ENCODE peak calls at places on chromosome 20, in four cellular contexts. D, Q, R and N are unnamed samples.

GRCh38 chr20:4029505-4030467 is 14.4 kb upstream of the RNF24 start:
- DNase-seq in D (no peak), Q (no peak), R (no peak), N (no peak)

GRCh38 chr20:49690899-49691620 is 22.6 kb downstream of the B4GALT5 start:
- DNase-seq in D (no peak), Q (no peak), R (no peak), N (no peak)

GRCh38 chr20:18719426-18719825 is 94.2 kb upstream of the SCP2D1 start:
- DNase-seq in D (no peak), Q (no peak), R (no peak), N (no peak)

GRCh38 chr20:62392621-62393164 is 5.8 kb downstream of the RPS21 start:
- DNase-seq in D (no peak), Q (no peak), R (no peak), N (no peak)

GRCh38 chr20:62642666-62643520 is 590 bp downstream of the SLCO4A1 start:
- DNase-seq in D (peak), Q (peak), R (peak), N (peak)

GRCh38 chr20:52105045-52105572 is 86.5 kb downstream of the ZFP64 start:
- DNase-seq in D (no peak), Q (peak), R (peak), N (peak)

GRCh38 chr20:57390604-57391438 is at the start of gene RBM38:
- DNase-seq in D (peak), Q (peak), R (peak), N (peak)

GRCh38 chr20:1844723-1845523 is 50.3 kb upstream of the SIRPA start:
- DNase-seq in D (peak), Q (peak), R (no peak), N (peak)

GRCh38 chr20:18906046-18906445 is 92.5 kb downstream of the SCP2D1 start:
- DNase-seq in D (no peak), Q (no peak), R (no peak), N (no peak)

GRCh38 chr20:20318318-20319161 is 49.4 kb upstream of the INSM1 start:
- DNase-seq in D (no peak), Q (no peak), R (no peak), N (no peak)

GRCh38 chr20:25399038-25399430 is 8.4 kb upstream of the ABHD12 start:
- DNase-seq in D (no peak), Q (peak), R (no peak), N (no peak)
- TF ChIP-seq TAF1 in D (no peak), Q (no peak), R (no peak), N (no peak)

DNA sequence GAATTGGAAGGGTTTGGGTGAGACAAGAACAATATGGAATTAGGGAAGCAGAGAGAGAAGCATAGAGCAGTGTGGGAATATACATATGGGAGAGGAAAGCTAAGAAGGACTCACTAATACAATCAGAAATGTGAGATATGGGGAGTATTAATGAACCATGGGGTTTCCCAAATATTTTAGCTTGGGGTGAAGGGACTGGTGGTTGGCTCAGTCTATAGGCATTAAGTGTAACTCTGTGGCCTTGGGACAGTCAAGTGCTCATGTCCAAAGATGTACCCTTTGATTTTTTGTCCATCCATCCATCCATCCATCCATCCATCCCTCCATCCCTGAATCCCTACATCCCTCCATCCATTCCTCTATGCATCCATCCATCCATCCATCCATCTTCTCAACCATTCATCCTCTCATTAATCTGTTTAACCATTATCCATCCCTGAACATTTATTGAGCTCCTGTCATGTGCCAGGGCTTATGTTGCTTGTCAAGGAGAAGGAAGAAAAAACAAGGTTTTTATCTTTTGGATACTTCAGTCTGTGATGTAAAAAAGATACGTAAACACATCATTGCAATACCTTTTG is 263.4 kb upstream of the CHD6 start:
- DNase-seq in D (no peak), Q (no peak), R (no peak), N (no peak)
- TF ChIP-seq POLR2AphosphoS5 in D (no peak), Q (no peak), R (no peak), N (no peak)

DNA sequence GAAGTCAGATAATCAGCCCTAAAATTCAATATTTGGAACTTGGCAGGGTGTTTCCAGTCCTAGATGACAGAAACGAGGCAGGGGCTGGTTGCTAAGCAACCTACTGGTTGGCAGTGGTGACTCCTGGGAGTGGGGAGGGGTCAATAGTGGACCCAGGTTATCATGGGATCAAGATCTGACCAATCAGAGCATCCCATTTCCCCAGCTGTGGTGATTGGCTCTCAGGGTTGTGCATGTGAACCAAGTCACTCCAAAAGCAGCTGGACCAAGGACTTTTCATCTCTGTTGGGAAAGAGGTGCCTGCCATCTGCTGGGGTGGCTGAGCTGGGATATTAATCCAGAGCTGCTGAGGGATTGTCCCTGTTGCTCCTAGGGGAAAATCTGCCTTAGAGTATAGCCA is 253.4 kb downstream of the PREX1 start:
- DNase-seq in D (no peak), Q (peak), R (no peak), N (no peak)
- TF ChIP-seq TAF1 in D (no peak), Q (no peak), R (no peak), N (no peak)

DNA sequence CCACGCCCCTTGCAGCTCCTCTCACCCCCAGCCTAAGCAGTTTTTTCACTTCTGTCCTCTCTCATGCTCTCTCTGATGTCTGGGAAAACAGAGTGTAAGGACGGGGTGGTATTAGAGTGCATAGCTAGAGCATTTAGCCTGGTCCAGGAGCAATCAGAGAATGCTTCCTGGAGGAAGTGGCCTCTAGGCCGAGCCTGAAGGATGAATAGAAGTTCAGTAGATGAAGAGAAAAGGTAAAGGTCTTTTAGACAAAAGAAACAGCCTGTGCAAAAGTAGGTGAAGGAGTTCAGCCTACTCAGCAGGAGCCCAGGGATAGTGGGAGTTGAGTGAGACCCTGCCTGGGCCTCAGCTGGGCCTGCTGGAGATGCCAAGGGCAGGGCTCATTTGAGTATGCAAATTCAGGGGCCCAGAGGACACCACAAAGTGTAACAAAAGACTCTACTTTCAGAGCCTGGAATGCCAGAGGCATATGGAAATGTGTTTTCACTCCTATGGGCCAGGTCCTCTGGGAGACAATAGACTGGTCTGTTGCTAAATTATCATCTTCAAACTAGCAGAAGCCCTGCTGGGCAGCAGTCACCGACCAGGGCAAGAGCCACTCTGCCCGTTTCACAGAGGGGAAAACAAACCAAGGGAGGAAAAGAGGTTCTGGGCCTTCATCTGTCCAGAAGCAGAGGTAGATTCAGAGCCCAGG is 19.7 kb upstream of the TM9SF4 start:
- DNase-seq in D (no peak), Q (no peak), R (no peak), N (no peak)
- TF ChIP-seq POLR2AphosphoS5 in D (no peak), Q (no peak), R (no peak), N (no peak)

GRCh38 chr20:40050596-40050995 is 638.4 kb downstream of the MAFB start:
- DNase-seq in D (no peak), Q (no peak), R (no peak), N (no peak)
- TF ChIP-seq TAF1 in D (no peak), Q (no peak), R (no peak), N (no peak)

GRCh38 chr20:38165089-38165965 is at the start of gene TGM2:
- DNase-seq in D (peak), Q (peak), R (peak), N (peak)
- TF ChIP-seq POLR2AphosphoS5 in D (no peak), Q (peak), R (no peak), N (no peak)